ENCODE peak calls at places on chromosomes 12 and 14, in ten cellular contexts. A is AG04450; D is activated CD4-positive, alpha-beta T cell treated with anti-CD3 and anti-CD28 coated beads for 1 hour; Q is AG09309; M is mesothelial cell of epicardium; B is pons; C is heart left ventricle; R is Daoy; T is HFFc6; J is stimulated activated CD4-positive, alpha-beta T cell treated with anti-CD3 and anti-CD28 coated beads, Interleukin-2, amount 100 ng/mL, for 24 hours. Z is an unnamed sample.

GRCh38 chr12:4046150-4046845 is 173.1 kb upstream of the PARP11 start:
- DNase-seq in A (no peak), D (no peak), Q (no peak), M (no peak), B (no peak), C (no peak), R (no peak), T (no peak), J (no peak), Z (no peak)

GRCh38 chr14:89187501-89187900 is 229.5 kb downstream of the FOXN3 start:
- DNase-seq in A (no peak), D (no peak), Q (no peak), M (no peak), B (no peak), C (no peak), R (no peak), T (no peak), J (no peak), Z (no peak)

GRCh38 chr12:109134186-109134917 is 18.0 kb downstream of the ACACB start:
- DNase-seq in A (no peak), D (no peak), Q (peak; percentile 55), M (no peak), B (no peak), C (no peak), R (no peak), T (peak; percentile 3), J (no peak), Z (no peak)

GRCh38 chr12:132258543-132258942 is 70.8 kb downstream of the GALNT9 start:
- DNase-seq in A (no peak), D (no peak), Q (no peak), M (no peak), B (no peak), C (no peak), R (no peak), T (no peak), J (no peak), Z (no peak)

GRCh38 chr12:6942331-6942665 is 1.3 kb upstream of the RNU7-1 start:
- DNase-seq in A (no peak), D (no peak), Q (no peak), M (no peak), B (no peak), C (peak; percentile 60), R (no peak), T (no peak), J (no peak), Z (no peak)

GRCh38 chr14:81296263-81296923 is 75.6 kb upstream of the GTF2A1 start:
- DNase-seq in A (no peak), D (no peak), Q (no peak), M (no peak), B (no peak), C (no peak), R (no peak), T (no peak), J (no peak), Z (no peak)

GRCh38 chr14:37037636-37038387 is 134.6 kb downstream of the SLC25A21 start:
- DNase-seq in A (no peak), D (no peak), Q (no peak), M (no peak), B (no peak), C (no peak), R (no peak), T (no peak), J (no peak), Z (no peak)

GRCh38 chr12:58566599-58566998 is 353.7 kb downstream of the LRIG3 start:
- DNase-seq in A (peak; percentile 92), D (no peak), Q (peak; percentile 77), M (no peak), B (no peak), C (no peak), R (peak; percentile 32), T (peak; percentile 89), J (no peak), Z (no peak)

GRCh38 chr12:80485222-80485987 is 41.4 kb downstream of the PTPRQ start:
- DNase-seq in A (no peak), D (no peak), Q (no peak), M (no peak), B (no peak), C (no peak), R (no peak), T (no peak), J (no peak), Z (no peak)

GRCh38 chr12:5648692-5649338 is 216.9 kb downstream of the NTF3 start:
- DNase-seq in A (peak; percentile 3), D (no peak), Q (no peak), M (no peak), B (peak; percentile 14), C (no peak), R (peak; percentile 58), T (peak; percentile 9), J (no peak), Z (no peak)

GRCh38 chr14:79764288-79764687 is 447.0 kb downstream of the DIO2 start:
- DNase-seq in A (no peak), D (no peak), Q (no peak), M (no peak), B (no peak), C (no peak), R (no peak), T (no peak), J (no peak), Z (no peak)

GRCh38 chr12:83323866-83324265 is 637.2 kb downstream of the TMTC2 start:
- DNase-seq in A (no peak), D (no peak), Q (no peak), M (no peak), B (no peak), C (no peak), R (no peak), T (no peak), J (no peak), Z (no peak)

GRCh38 chr14:90599748-90600507 is 203.1 kb downstream of the CALM1 start:
- DNase-seq in A (no peak), D (no peak), Q (no peak), M (no peak), B (peak; percentile 67), C (no peak), R (no peak), T (no peak), J (no peak), Z (no peak)

GRCh38 chr12:98533723-98534251 is 18.4 kb downstream of the TMPO start:
- DNase-seq in A (no peak), D (no peak), Q (peak; percentile 51), M (no peak), B (no peak), C (no peak), R (no peak), T (peak; percentile 8), J (no peak), Z (no peak)

GRCh38 chr14:45651906-45652305 is 398.9 kb upstream of the MIS18BP1 start:
- DNase-seq in A (no peak), D (no peak), Q (no peak), M (no peak), B (no peak), C (no peak), R (no peak), T (no peak), J (no peak), Z (no peak)

GRCh38 chr14:103545915-103546650 is 16.4 kb downstream of the BAG5 start:
- DNase-seq in A (no peak), D (no peak), Q (no peak), M (no peak), B (no peak), C (peak; percentile 56), R (peak; percentile 7), T (no peak), J (no peak), Z (no peak)

GRCh38 chr12:126608607-126609175 is 1543.5 kb downstream of the AACS start:
- DNase-seq in A (no peak), D (no peak), Q (peak; percentile 28), M (no peak), B (no peak), C (no peak), R (no peak), T (no peak), J (no peak), Z (no peak)

GRCh38 chr14:70186826-70187483 is 1.8 kb downstream of the SLC8A3 start:
- DNase-seq in A (no peak), D (no peak), Q (no peak), M (no peak), B (no peak), C (no peak), R (peak; percentile 67), T (no peak), J (no peak), Z (no peak)

GRCh38 chr14:59454131-59454530 is 11.0 kb downstream of the GPR135 start:
- DNase-seq in A (peak; percentile 76), D (no peak), Q (peak; percentile 92), M (no peak), B (no peak), C (no peak), R (peak; percentile 78), T (peak; percentile 92), J (no peak), Z (no peak)

GRCh38 chr12:121858662-121859572 is at the start of gene HPD:
- DNase-seq in A (peak; percentile 41), D (no peak), Q (peak; percentile 42), M (no peak), B (peak; percentile 11), C (peak; percentile 73), R (peak; percentile 88), T (peak; percentile 74), J (no peak), Z (no peak)

GRCh38 chr14:89270439-89271227 is 146.4 kb downstream of the FOXN3 start:
- DNase-seq in A (no peak), D (no peak), Q (no peak), M (no peak), B (no peak), C (no peak), R (no peak), T (no peak), J (no peak), Z (no peak)

GRCh38 chr12:87816186-87816585 is 213.0 kb downstream of the C12orf50 start:
- DNase-seq in A (no peak), D (no peak), Q (no peak), M (no peak), B (no peak), C (no peak), R (no peak), T (no peak), J (no peak), Z (no peak)

GRCh38 chr12:110741795-110742717 is 635 bp downstream of the PPP1CC start:
- DNase-seq in A (no peak), D (peak; percentile 9), Q (no peak), M (peak; percentile 57), B (peak; percentile 58), C (no peak), R (peak; percentile 31), T (no peak), J (no peak), Z (no peak)

GRCh38 chr12:14408208-14408607 is 42.7 kb downstream of the ATF7IP start:
- DNase-seq in A (no peak), D (no peak), Q (no peak), M (no peak), B (peak; percentile 30), C (no peak), R (no peak), T (peak; percentile 7), J (no peak), Z (no peak)

GRCh38 chr12:46221255-46222128 is 47.4 kb downstream of the SLC38A1 start:
- DNase-seq in A (no peak), D (no peak), Q (no peak), M (no peak), B (no peak), C (no peak), R (peak; percentile 9), T (peak; percentile 61), J (no peak), Z (no peak)

GRCh38 chr12:47271800-47272230 is 192.1 kb upstream of the AMIGO2 start:
- DNase-seq in A (no peak), D (no peak), Q (no peak), M (no peak), B (no peak), C (no peak), R (no peak), T (no peak), J (no peak), Z (no peak)

GRCh38 chr12:49482095-49483051 is 56.5 kb upstream of the KCNH3 start:
- DNase-seq in A (no peak), D (no peak), Q (no peak), M (no peak), B (no peak), C (no peak), R (peak; percentile 70), T (peak; percentile 15), J (no peak), Z (no peak)

GRCh38 chr12:10829994-10830393 is 3.8 kb upstream of the TAS2R10 start:
- DNase-seq in A (no peak), D (no peak), Q (no peak), M (no peak), B (no peak), C (no peak), R (no peak), T (no peak), J (no peak), Z (no peak)